ENCODE peak calls at places on chromosomes 4 and X, in four cellular contexts. R is suprapubic skin, X is heart left ventricle, I is ovary. Q is an unnamed sample.

GRCh38 chr4:45147866-45148265 is 421.5 kb upstream of the GNPDA2 start:
- DNase-seq in R (no peak), X (no peak), I (no peak), Q (no peak)

GRCh38 chr4:156763511-156763910 is 208.1 kb downstream of the PDGFC start:
- DNase-seq in R (no peak), X (no peak), I (no peak), Q (no peak)

GRCh38 chr4:177451108-177451500 is 8.9 kb upstream of the AGA start:
- DNase-seq in R (no peak), X (no peak), I (no peak), Q (no peak)

GRCh38 chrX:84340981-84341380 is 153.0 kb upstream of the RPS6KA6 start:
- DNase-seq in R (no peak), X (no peak), I (no peak), Q (no peak)

GRCh38 chr4:185018834-185019450 is 652 bp downstream of the HELT start:
- DNase-seq in R (no peak), X (no peak), I (no peak), Q (no peak)

GRCh38 chr4:121728798-121729226 is 32.0 kb upstream of the ANXA5 start:
- DNase-seq in R (no peak), X (no peak), I (no peak), Q (no peak)

GRCh38 chrX:130110379-130111219 is at the start of gene ELF4:
- DNase-seq in R (no peak), X (peak; percentile 41), I (peak; percentile 60), Q (peak; percentile 9)

GRCh38 chr4:41507292-41507933 is 30.5 kb upstream of the LIMCH1 start:
- DNase-seq in R (no peak), X (no peak), I (no peak), Q (no peak)

GRCh38 chr4:48665555-48666186 is 114.4 kb downstream of the FRYL start:
- DNase-seq in R (no peak), X (no peak), I (no peak), Q (no peak)

GRCh38 chr4:99998062-99998880 is 48.2 kb upstream of the H2AZ1 start:
- DNase-seq in R (no peak), X (no peak), I (no peak), Q (no peak)

GRCh38 chr4:85728471-85728870 is 253.5 kb downstream of the ARHGAP24 start:
- DNase-seq in R (no peak), X (no peak), I (no peak), Q (no peak)

GRCh38 chrX:13840121-13840520 is 23.2 kb upstream of the GPM6B start:
- DNase-seq in R (no peak), X (no peak), I (no peak), Q (no peak)

GRCh38 chrX:95427389-95427788 is 1257.3 kb upstream of the DIAPH2 start:
- DNase-seq in R (no peak), X (no peak), I (no peak), Q (no peak)

GRCh38 chrX:77731821-77732419 is 54.1 kb downstream of the ATRX start:
- DNase-seq in R (no peak), X (no peak), I (no peak), Q (no peak)

GRCh38 chrX:75303795-75304194 is 29.9 kb downstream of the UPRT start:
- DNase-seq in R (no peak), X (no peak), I (no peak), Q (no peak)

GRCh38 chr4:76951333-76952033 is 1.9 kb downstream of the SEPTIN11 start:
- DNase-seq in R (no peak), X (no peak), I (no peak), Q (no peak)

GRCh38 chrX:46268429-46268828 is 276.8 kb downstream of the ZNF674 start:
- DNase-seq in R (no peak), X (no peak), I (no peak), Q (no peak)

GRCh38 chr4:188911199-188911598 is 772.0 kb downstream of the TRIML1 start:
- DNase-seq in R (no peak), X (no peak), I (no peak), Q (no peak)

GRCh38 chr4:88018471-88018870 is 11.0 kb downstream of the PKD2 start:
- DNase-seq in R (no peak), X (peak; percentile 50), I (no peak), Q (no peak)

GRCh38 chr4:39627413-39627812 is 11.3 kb downstream of the SMIM14 start:
- DNase-seq in R (no peak), X (no peak), I (no peak), Q (no peak)

GRCh38 chr4:104494822-104495559 is at the start of gene CXXC4:
- DNase-seq in R (peak; percentile 82), X (peak; percentile 73), I (peak; percentile 78), Q (no peak)

GRCh38 chr4:131001371-131001770 is 1905.4 kb downstream of the C4orf33 start:
- DNase-seq in R (no peak), X (no peak), I (no peak), Q (no peak)

GRCh38 chr4:36979494-36979893 is 265.0 kb upstream of the NWD2 start:
- DNase-seq in R (no peak), X (no peak), I (no peak), Q (no peak)

GRCh38 chr4:6714954-6715353 is 1.0 kb upstream of the BLOC1S4 start:
- DNase-seq in R (no peak), X (no peak), I (no peak), Q (no peak)

GRCh38 chr4:6710282-6710681 is 617 bp upstream of the MRFAP1L1 start:
- DNase-seq in R (no peak), X (no peak), I (peak; percentile 15), Q (no peak)

GRCh38 chr4:6705638-6706037 is 4.0 kb downstream of the MRFAP1L1 start:
- DNase-seq in R (no peak), X (no peak), I (no peak), Q (no peak)

GRCh38 chr4:6706173-6706572 is 3.5 kb downstream of the MRFAP1L1 start:
- DNase-seq in R (no peak), X (no peak), I (no peak), Q (no peak)

DNA sequence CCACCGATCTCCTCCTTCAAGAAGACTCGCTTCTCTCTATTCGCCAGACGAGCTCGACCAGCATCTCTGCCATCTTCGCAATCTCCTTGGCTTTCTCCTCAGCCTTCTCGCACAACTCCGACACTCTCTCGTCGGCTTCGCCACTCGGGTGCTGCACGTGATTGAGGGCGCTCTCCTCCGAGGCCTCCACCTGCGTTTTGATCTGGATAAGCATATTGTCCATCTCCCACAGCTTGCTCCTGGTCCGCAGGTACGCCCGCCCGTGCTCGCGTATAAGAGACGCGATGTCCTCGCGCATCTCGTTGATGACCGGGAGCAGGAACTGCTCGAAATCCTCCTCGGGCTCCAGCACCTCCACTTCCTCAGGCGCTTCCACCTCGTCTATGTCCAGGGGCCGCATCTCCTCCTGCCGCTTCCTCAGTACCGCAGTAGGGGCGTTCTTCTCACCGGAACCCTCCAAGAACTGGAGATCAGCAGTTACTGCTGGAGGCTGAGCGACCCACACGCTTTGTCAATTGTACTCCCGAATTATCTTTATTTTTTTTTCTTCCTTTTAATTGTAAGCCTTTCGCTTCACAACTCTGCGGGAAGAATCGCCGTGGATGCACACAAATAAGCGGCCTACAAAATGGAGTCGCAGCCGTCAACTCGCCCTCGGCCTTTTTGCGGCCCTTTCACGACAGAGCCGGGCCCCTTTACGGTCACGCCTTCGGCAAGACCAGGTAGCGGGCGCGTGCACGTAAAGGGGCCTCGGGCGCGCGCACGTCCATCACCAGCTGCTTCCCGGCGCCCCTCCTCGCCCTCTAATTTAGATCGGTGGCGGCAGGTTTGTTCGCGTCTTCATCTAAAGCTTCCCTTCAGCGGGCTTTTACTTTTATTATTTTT is at the start of gene MRFAP1L1:
- DNase-seq in R (peak; percentile 98), X (peak; percentile 98), I (peak; percentile 96), Q (peak; percentile 88)
- TF ChIP-seq POLR2A in R (peak; percentile 68), X (peak; percentile 43), I (peak; percentile 51), Q (no peak)

GRCh38 chr4:5852806-5853205 is 40.1 kb downstream of the CRMP1 start:
- DNase-seq in R (no peak), X (no peak), I (no peak), Q (no peak)
- H3K4me1 ChIP-seq in R (no peaks in the 10 kb centered on the region), X (no peaks in the 10 kb centered on the region), I (no peaks in the 10 kb centered on the region), Q (no peaks in the 10 kb centered on the region)

GRCh38 chr4:61245321-61245720 is 45.2 kb downstream of the ADGRL3 start:
- DNase-seq in R (no peak), X (no peak), I (no peak), Q (no peak)
- H3K4me3 ChIP-seq in R (no peak overlapping the region), X (no peak overlapping the region), I (no peak overlapping the region), Q (no peak overlapping the region)

DNA sequence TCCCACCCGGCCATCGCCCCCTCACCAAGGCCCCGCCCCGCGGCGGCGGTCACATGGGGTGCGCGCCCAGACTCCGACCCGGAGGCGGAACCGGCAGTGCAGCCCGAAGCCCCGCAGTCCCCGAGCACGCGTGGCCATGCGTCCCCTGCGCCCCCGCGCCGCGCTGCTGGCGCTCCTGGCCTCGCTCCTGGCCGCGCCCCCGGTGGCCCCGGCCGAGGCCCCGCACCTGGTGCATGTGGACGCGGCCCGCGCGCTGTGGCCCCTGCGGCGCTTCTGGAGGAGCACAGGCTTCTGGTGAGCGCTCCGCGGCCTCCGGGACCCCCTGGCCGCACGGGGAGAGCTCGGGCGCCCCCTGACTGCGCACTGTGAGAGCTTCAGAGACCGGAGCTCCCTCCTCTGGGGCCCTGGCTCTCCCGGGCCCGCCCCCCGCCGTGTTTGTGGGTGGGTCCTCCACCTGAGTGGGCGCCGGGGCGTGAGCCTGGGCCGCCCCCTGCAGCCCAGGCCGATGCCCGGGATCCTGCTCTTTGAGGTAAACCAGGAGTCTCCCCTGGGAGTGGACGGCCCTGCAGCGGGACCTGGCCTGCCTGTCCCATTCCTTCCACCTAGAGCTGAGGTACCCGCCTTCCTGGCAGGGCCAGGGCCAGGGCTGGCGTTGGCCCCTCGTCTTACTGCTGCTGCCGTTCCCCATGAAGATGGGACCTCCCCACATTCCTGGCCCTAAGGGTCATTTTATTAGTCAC is at the start of gene IDUA:
- DNase-seq in R (peak; percentile 92), X (peak; percentile 85), I (peak; percentile 82), Q (peak; percentile 25)
- TF ChIP-seq POLR2A in R (no peak), X (peak; percentile 34), I (no peak), Q (no peak)

Q was measured in esophagus squamous epithelium.